ENCODE peak calls at places on chromosomes 16 and 17, in eight cellular contexts. C is ascending aorta; W is small intestine; I is CD8-positive, alpha-beta T cell; L is fibroblast of lung; Q is neural progenitor cell; P is cardiac muscle cell; Y is heart right ventricle. O is an unnamed sample.

GRCh38 chr17:35161281-35161761 is 13.7 kb downstream of the UNC45B start:
- DNase-seq in C (no peak), W (peak; percentile 21), I (peak; percentile 20), L (no peak), Q (no peak), P (peak; percentile 34), Y (no peak), O (no peak)

GRCh38 chr17:79951361-79952264 is 84.1 kb downstream of the TBC1D16 start:
- DNase-seq in C (no peak), W (peak; percentile 58), I (no peak), L (peak; percentile 86), Q (peak; percentile 72), P (peak; percentile 94), Y (peak; percentile 51), O (peak; percentile 42)

GRCh38 chr17:82287849-82288601 is 14.5 kb upstream of the CSNK1D start:
- DNase-seq in C (no peak), W (peak; percentile 99), I (no peak), L (peak; percentile 98), Q (no peak), P (peak; percentile 89), Y (peak; percentile 87), O (peak; percentile 83)

GRCh38 chr16:3017806-3018506 is at the start of gene CLDN6:
- DNase-seq in C (no peak), W (peak; percentile 32), I (peak; percentile 42), L (no peak), Q (peak; percentile 96), P (no peak), Y (no peak), O (no peak)

GRCh38 chr16:21156767-21157467 is 1.6 kb upstream of the LDAF1 start:
- DNase-seq in C (no peak), W (peak; percentile 74), I (no peak), L (peak; percentile 91), Q (peak; percentile 75), P (peak; percentile 86), Y (peak; percentile 40), O (no peak)

GRCh38 chr17:7835818-7836595 is 2.0 kb downstream of the KDM6B start:
- DNase-seq in C (no peak), W (peak; percentile 88), I (peak; percentile 53), L (peak; percentile 72), Q (peak; percentile 77), P (no peak), Y (peak; percentile 88), O (peak; percentile 84)

GRCh38 chr17:59829217-59830006 is 63.3 kb downstream of the TUBD1 start:
- DNase-seq in C (no peak), W (peak; percentile 99), I (peak; percentile 11), L (peak; percentile 96), Q (no peak), P (peak; percentile 98), Y (peak; percentile 54), O (no peak)

GRCh38 chr16:17467923-17468540 is 2.7 kb downstream of the XYLT1 start:
- DNase-seq in C (no peak), W (peak; percentile 77), I (peak; percentile 42), L (peak; percentile 77), Q (peak; percentile 84), P (peak; percentile 74), Y (peak; percentile 71), O (peak; percentile 54)

GRCh38 chr17:66964083-66964771 is at the start of gene CACNG4:
- DNase-seq in C (no peak), W (no peak), I (no peak), L (no peak), Q (peak; percentile 74), P (no peak), Y (no peak), O (no peak)

GRCh38 chr17:1673041-1673790 is 11.5 kb downstream of the PRPF8 start:
- DNase-seq in C (no peak), W (peak; percentile 14), I (peak; percentile 15), L (no peak), Q (no peak), P (no peak), Y (no peak), O (no peak)

GRCh38 chr17:15498107-15498506 is 30.7 kb upstream of the CDRT4 start:
- DNase-seq in C (no peak), W (no peak), I (no peak), L (no peak), Q (no peak), P (peak; percentile 36), Y (no peak), O (no peak)

GRCh38 chr17:63512388-63512787 is 10.8 kb upstream of the KCNH6 start:
- DNase-seq in C (no peak), W (no peak), I (no peak), L (no peak), Q (no peak), P (no peak), Y (no peak), O (no peak)

GRCh38 chr17:4463818-4464501 is 30.2 kb downstream of the SPNS3 start:
- DNase-seq in C (no peak), W (no peak), I (no peak), L (no peak), Q (no peak), P (no peak), Y (peak; percentile 41), O (no peak)

GRCh38 chr17:41773190-41773588 is 13.3 kb downstream of the JUP start:
- DNase-seq in C (peak; percentile 21), W (peak; percentile 99), I (no peak), L (peak; percentile 89), Q (peak; percentile 57), P (peak; percentile 87), Y (peak; percentile 73), O (peak; percentile 78)

GRCh38 chr17:45851873-45852272 is 7.2 kb downstream of the SPPL2C start:
- DNase-seq in C (no peak), W (no peak), I (no peak), L (no peak), Q (no peak), P (no peak), Y (no peak), O (no peak)

GRCh38 chr17:64519601-64520000 is 12.8 kb downstream of the CEP95 start:
- DNase-seq in C (no peak), W (no peak), I (no peak), L (no peak), Q (no peak), P (no peak), Y (no peak), O (no peak)

GRCh38 chr17:57955183-57955952 is at the start of gene CUEDC1:
- DNase-seq in C (no peak), W (peak; percentile 53), I (peak; percentile 64), L (peak; percentile 48), Q (peak; percentile 86), P (peak; percentile 70), Y (peak; percentile 81), O (peak; percentile 87)

GRCh38 chr17:13843862-13844640 is 225.3 kb upstream of the COX10 start:
- DNase-seq in C (no peak), W (no peak), I (no peak), L (no peak), Q (no peak), P (peak; percentile 4), Y (no peak), O (no peak)

GRCh38 chr16:610513-611381 is 20.0 kb upstream of the WFIKKN1 start:
- DNase-seq in C (no peak), W (peak; percentile 60), I (peak; percentile 65), L (no peak), Q (peak; percentile 71), P (no peak), Y (no peak), O (no peak)

GRCh38 chr17:67050066-67050465 is 5.7 kb downstream of the CACNG1 start:
- DNase-seq in C (no peak), W (no peak), I (no peak), L (no peak), Q (no peak), P (no peak), Y (no peak), O (no peak)

GRCh38 chr17:74742153-74742515 is 5.1 kb downstream of the RAB37 start:
- DNase-seq in C (no peak), W (peak; percentile 43), I (peak; percentile 45), L (no peak), Q (no peak), P (no peak), Y (no peak), O (peak; percentile 17)

GRCh38 chr17:78357177-78357586 is 2.7 kb downstream of the SOCS3 start:
- DNase-seq in C (no peak), W (no peak), I (no peak), L (peak; percentile 85), Q (no peak), P (peak; percentile 87), Y (no peak), O (peak; percentile 58)
- H3K4me3 ChIP-seq in C (peak overlapping the region; percentile 83), W (no peak overlapping the region), I (peak overlapping the region; percentile 95), L (peak overlapping the region; percentile 98), Q (no peak overlapping the region), P (peak overlapping the region; percentile 86), Y (peak overlapping the region; percentile 88), O (peak overlapping the region; percentile 85)

GRCh38 chr16:85921026-85921425 is 22.1 kb downstream of the IRF8 start:
- DNase-seq in C (no peak), W (no peak), I (no peak), L (no peak), Q (no peak), P (no peak), Y (no peak), O (no peak)
- H3K36me3 ChIP-seq in C (no peaks in the 10 kb centered on the region), W (peaks cover 7% of the 10 kb centered on the region), I (no peaks in the 10 kb centered on the region), L (no peaks in the 10 kb centered on the region), Q (no peaks in the 10 kb centered on the region), P (no peaks in the 10 kb centered on the region), Y (no peaks in the 10 kb centered on the region), O (no peaks in the 10 kb centered on the region)

GRCh38 chr17:50634915-50635719 is 436 bp downstream of the ABCC3 start:
- DNase-seq in C (no peak), W (peak; percentile 40), I (no peak), L (no peak), Q (peak; percentile 54), P (no peak), Y (no peak), O (no peak)
- H3K4me3 ChIP-seq in C (peak overlapping the region; percentile 79), W (peak overlapping the region; percentile 79), I (no peak overlapping the region), L (peak overlapping the region; percentile 65), Q (peak overlapping the region; percentile 70), P (peak overlapping the region; percentile 42), Y (peak overlapping the region; percentile 46), O (peak overlapping the region; percentile 63)

GRCh38 chr16:11681526-11681925 is 13.3 kb downstream of the SNN start:
- DNase-seq in C (peak; percentile 5), W (no peak), I (no peak), L (no peak), Q (no peak), P (no peak), Y (no peak), O (no peak)

GRCh38 chr16:11679941-11680911 is 12.0 kb downstream of the SNN start:
- DNase-seq in C (peak; percentile 3), W (peak; percentile 30), I (no peak), L (no peak), Q (no peak), P (no peak), Y (no peak), O (no peak)

GRCh38 chr16:11677959-11678881 is 10.0 kb downstream of the SNN start:
- DNase-seq in C (peak; percentile 4), W (peak; percentile 66), I (no peak), L (no peak), Q (no peak), P (no peak), Y (no peak), O (no peak)

GRCh38 chr16:11677451-11677951 is 9.2 kb downstream of the SNN start:
- DNase-seq in C (no peak), W (peak; percentile 32), I (no peak), L (peak; percentile 52), Q (no peak), P (no peak), Y (no peak), O (no peak)

DNA sequence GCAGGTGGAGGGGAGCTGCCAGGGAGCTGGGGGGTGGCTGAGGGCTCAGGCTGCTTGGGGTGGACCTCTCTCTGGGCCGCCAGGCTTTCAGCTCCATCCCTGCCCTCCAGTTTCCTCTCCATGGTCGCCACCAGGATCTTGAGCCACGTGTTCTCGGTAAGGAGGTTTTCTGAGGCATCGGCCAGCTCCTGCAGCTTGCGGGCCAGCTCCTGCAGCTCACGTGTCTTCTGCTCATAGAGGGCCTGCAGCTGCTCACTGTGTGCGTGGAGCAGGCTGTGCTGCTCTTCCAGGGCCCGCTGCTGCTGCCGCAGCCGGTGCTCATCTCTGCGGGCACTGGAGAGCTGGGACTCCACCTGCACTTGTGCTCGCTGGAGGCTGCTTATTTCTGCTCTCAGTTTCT is 11.0 kb downstream of the SNN start:
- DNase-seq in C (peak; percentile 0), W (no peak), I (no peak), L (no peak), Q (no peak), P (no peak), Y (no peak), O (no peak)
- H3K36me3 ChIP-seq in C (peaks cover 45% of the 10 kb centered on the region), W (peaks cover 18% of the 10 kb centered on the region), I (peaks cover 15% of the 10 kb centered on the region), L (peaks cover 20% of the 10 kb centered on the region), Q (no peaks in the 10 kb centered on the region), P (peaks cover 20% of the 10 kb centered on the region), Y (no peaks in the 10 kb centered on the region), O (peaks cover 61% of the 10 kb centered on the region)

O was measured in left ventricle myocardium inferior.